ENCODE peak calls at places on chromosome 14, in four cellular contexts. F is lung, M is tibial artery, G is upper lobe of right lung. B is an unnamed sample.
A peak's percentile ranks its signal among the peaks of the same experiment; 100 is the strongest.

GRCh38 chr14:64997108-64997794 is 10.6 kb downstream of the FNTB start:
- DNase-seq in F (no peak), M (no peak), G (no peak), B (no peak)

GRCh38 chr14:72708708-72709475 is 185.0 kb downstream of the DPF3 start:
- DNase-seq in G (no peak), F (no peak), M (no peak), B (no peak)

GRCh38 chr14:65429757-65430156 is 17.2 kb downstream of the FUT8 start:
- DNase-seq in F (no peak), M (no peak), G (no peak), B (no peak)

GRCh38 chr14:81396108-81396507 is 4.0 kb downstream of the STON2 start:
- DNase-seq in F (no peak), M (no peak), G (no peak), B (no peak)

GRCh38 chr14:90697577-90698206 is 118.5 kb downstream of the TTC7B start:
- DNase-seq in M (peak; percentile 86), G (peak; percentile 87), F (peak; percentile 85), B (peak; percentile 74)

GRCh38 chr14:20794644-20795369 is 7.8 kb downstream of the RNASE1 start:
- DNase-seq in G (no peak), F (no peak), M (no peak), B (no peak)

GRCh38 chr14:101358320-101358569 is 203.1 kb upstream of the DIO3 start:
- DNase-seq in G (no peak), M (no peak), F (no peak), B (no peak)

GRCh38 chr14:95507701-95508103 is 8.7 kb downstream of the SYNE3 start:
- DNase-seq in M (peak; percentile 63), F (no peak), G (no peak), B (no peak)

GRCh38 chr14:53630336-53630735 is 326.3 kb downstream of the BMP4 start:
- DNase-seq in G (no peak), F (no peak), M (no peak), B (no peak)

GRCh38 chr14:59020382-59020781 is 168.1 kb upstream of the DAAM1 start:
- DNase-seq in M (no peak), F (no peak), G (no peak), B (no peak)

GRCh38 chr14:67674139-67674479 is 323 bp downstream of the VTI1B start:
- DNase-seq in G (peak; percentile 87), F (peak; percentile 62), M (peak; percentile 58), B (peak; percentile 87)

GRCh38 chr14:67673451-67673850 is 981 bp downstream of the VTI1B start:
- DNase-seq in G (no peak), M (no peak), F (no peak), B (no peak)

GRCh38 chr14:67675219-67675582 is 769 bp upstream of the VTI1B start:
- DNase-seq in G (no peak), F (no peak), M (no peak), B (no peak)

GRCh38 chr14:67680121-67680602 is 5.7 kb upstream of the VTI1B start:
- DNase-seq in M (no peak), G (no peak), F (no peak), B (no peak)

DNA sequence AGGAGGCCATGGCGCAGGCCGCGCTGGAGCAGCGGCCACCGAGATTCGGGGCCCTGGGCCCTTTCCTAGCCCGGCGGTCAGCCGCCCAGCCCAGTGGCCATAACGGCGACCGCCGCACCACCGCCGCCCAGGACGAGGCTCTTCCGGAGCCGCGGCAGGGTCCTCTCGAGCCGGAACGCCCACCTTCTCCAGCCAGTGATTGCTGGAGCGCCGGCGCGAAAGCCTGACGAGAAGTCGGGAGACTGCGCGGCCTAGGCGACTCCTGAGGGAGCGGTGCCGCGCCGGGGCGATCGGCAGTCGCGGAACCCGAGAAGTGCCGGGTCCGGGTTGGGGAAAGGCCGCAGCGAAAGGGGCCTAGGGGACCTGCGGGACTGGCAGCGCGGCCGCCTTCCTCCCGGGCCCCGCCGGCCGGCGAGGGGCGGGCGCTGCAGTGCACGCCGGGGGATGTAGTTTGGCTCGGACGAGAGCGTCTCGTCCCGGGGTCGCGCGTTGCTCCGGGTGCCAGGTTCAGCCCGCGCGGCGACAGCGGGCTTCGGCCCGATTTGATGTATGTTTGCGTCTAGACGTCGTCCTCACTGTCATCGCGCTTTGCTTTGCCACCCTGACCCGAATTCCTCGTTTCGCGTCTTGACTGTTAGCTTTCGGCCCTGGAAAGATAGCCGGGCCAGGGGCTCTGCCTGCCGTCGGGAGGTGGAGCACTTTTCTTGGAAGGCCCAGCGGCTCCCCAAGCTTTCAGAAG is at the start of gene VTI1B:
- DNase-seq in F (peak; percentile 82), M (peak; percentile 68), G (peak; percentile 93), B (peak; percentile 88)
- TF ChIP-seq CTCF in F (no peak), M (no peak), G (no peak), B (no peak)

GRCh38 chr14:61439779-61440418 is 118.5 kb downstream of the PRKCH start:
- DNase-seq in M (no peak), G (no peak), F (no peak), B (no peak)
- H3K27ac ChIP-seq in M (no peak overlapping the region), G (peak overlapping the region; percentile 80), F (peak overlapping the region; percentile 94), B (peak overlapping the region; percentile 62)

GRCh38 chr14:56124296-56124695 is 6.1 kb downstream of the PELI2 start:
- DNase-seq in F (no peak), M (no peak), G (no peak), B (no peak)
- H3K4me1 ChIP-seq in F (no peaks in the 10 kb centered on the region), M (peaks cover 41% of the 10 kb centered on the region), G (peaks cover 34% of the 10 kb centered on the region), B (peaks cover 38% of the 10 kb centered on the region)

DNA sequence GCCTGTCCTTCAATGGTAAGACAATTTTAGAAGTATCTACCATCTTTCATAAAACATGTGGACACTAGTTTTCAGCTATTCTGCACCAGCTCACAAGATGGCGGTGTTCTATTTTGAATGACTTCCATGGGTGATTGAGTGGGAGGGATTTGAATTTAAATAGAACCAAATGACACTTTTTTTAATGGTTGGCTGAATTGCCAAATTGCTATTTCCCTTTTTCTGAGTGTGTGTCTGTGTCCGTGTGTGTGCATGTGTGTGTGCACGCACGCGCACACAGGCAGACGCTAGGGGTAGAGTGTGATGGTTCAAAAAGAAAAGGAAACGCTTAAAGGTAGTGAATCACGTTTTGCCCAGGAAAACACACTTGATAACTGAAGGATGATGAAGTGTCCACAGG is 362.6 kb downstream of the DAD1 start:
- DNase-seq in M (no peak), G (no peak), F (no peak), B (no peak)
- TF ChIP-seq CTCF in M (no peak), G (peak; percentile 35), F (no peak), B (no peak)

DNA sequence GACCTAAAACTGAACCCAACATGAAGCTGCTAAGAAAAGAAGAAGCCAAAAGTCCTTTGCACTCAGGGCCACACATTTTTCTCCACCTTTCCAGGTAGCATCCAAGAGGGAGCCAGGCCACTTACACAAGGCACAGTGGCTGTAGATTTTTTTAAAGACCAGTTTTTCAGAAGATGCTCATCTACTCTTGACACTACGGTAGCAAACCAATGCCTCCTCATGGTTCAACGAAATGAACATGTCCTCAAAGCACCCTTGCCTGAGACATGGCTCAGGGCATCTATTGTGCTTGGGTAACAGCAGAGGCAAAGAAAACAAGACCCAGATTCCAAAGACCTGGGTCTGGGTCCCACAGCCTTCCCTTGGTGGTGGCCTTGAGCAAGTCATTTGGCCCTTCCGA is 22.3 kb downstream of the PRIMA1 start:
- DNase-seq in G (no peak), M (no peak), F (no peak), B (no peak)
- H3K27ac ChIP-seq in G (no peak overlapping the region), M (no peak overlapping the region), F (no peak overlapping the region), B (no peak overlapping the region)

GRCh38 chr14:69050235-69051184 is 71.4 kb upstream of the ACTN1 start:
- DNase-seq in M (no peak), F (no peak), G (no peak), B (no peak)
- H3K4me1 ChIP-seq in M (peaks cover 50% of the 10 kb centered on the region), F (peaks cover 23% of the 10 kb centered on the region), G (peaks cover 66% of the 10 kb centered on the region), B (peaks cover 22% of the 10 kb centered on the region)

GRCh38 chr14:31270196-31270772 is 62.7 kb upstream of the HECTD1 start:
- DNase-seq in G (peak; percentile 69), M (no peak), F (peak; percentile 41), B (peak; percentile 34)
- TF ChIP-seq CTCF in G (peak; percentile 47), M (peak; percentile 12), F (no peak), B (no peak)

DNA sequence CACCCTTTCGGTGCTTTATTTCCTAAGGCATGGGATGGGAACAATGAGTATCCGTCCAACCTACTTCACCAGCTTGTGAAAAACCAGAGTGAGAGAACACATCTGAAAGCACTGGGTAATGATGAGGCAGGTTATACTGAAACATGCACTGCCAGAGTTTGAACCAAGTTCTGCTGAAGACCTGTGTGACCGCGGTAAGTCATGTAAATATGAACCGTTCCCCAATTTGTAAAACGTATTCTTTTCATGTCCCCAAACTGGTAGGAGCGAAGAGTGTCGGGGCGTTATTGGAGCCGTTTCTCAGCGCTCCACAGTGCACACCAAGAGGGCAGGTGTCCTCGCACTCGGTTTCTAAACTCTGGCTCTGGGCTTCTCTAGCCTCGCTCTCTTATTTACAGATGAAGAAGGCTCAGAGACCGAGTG is 788 bp upstream of the NGDN start:
- DNase-seq in G (no peak), F (no peak), M (no peak), B (no peak)
- H3K27ac ChIP-seq in G (peak overlapping the region; percentile 92), F (peak overlapping the region; percentile 76), M (peak overlapping the region; percentile 51), B (peak overlapping the region; percentile 64)

GRCh38 chr14:69460093-69460701 is 24.3 kb upstream of the PLEKHD1 start:
- DNase-seq in M (peak; percentile 67), F (peak; percentile 49), G (no peak), B (peak; percentile 44)
- H3K4me1 ChIP-seq in M (no peaks in the 10 kb centered on the region), F (no peaks in the 10 kb centered on the region), G (no peaks in the 10 kb centered on the region), B (no peaks in the 10 kb centered on the region)

DNA sequence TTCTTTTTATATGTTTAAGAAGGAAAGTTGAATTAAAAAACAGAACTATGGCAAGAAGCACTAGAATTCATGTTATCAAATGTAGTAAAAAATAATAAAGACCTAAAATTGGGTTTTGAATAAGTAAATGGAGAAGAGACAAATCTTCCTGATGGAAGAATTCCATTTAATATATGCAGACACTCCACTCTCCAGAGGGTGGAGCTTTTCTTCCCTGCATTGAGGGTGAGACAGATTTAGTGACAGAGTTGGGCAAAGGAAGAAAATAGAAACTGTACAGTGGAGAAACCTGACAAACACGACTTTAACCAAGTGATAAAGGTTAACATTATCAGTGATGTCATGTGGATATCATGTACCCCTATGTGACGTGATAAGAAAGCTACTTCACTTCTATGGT is 217.6 kb downstream of the PRKD1 start:
- DNase-seq in G (no peak), F (no peak), M (no peak), B (no peak)
- TF ChIP-seq CTCF in G (peak; percentile 7), F (no peak), M (peak; percentile 11), B (no peak)